ENCODE peak calls at places on chromosomes 12 and 14, in seven cellular contexts. One of them, this sample, is unnamed.

GRCh38 chr14:81343166-81343565 is 57.0 kb downstream of the STON2 start:
- DNase-seq in lower leg skin: no peak
- DNase-seq in WTC11: no peak
- DNase-seq in epithelial cell of esophagus: no peak
- DNase-seq in Panc1: no peak
- DNase-seq in adrenal gland: no peak
- DNase-seq in esophagus squamous epithelium: no peak
- DNase-seq in this sample: no peak

GRCh38 chr12:77407951-77408350 is 342.6 kb upstream of the E2F7 start:
- DNase-seq in lower leg skin: no peak
- DNase-seq in WTC11: no peak
- DNase-seq in epithelial cell of esophagus: no peak
- DNase-seq in Panc1: no peak
- DNase-seq in adrenal gland: no peak
- DNase-seq in esophagus squamous epithelium: no peak
- DNase-seq in this sample: no peak

GRCh38 chr12:119334459-119335170 is at the start of gene CCDC60:
- DNase-seq in lower leg skin: peak; percentile 78
- DNase-seq in WTC11: peak; percentile 94
- DNase-seq in epithelial cell of esophagus: peak; percentile 5
- DNase-seq in Panc1: no peak
- DNase-seq in adrenal gland: peak; percentile 1
- DNase-seq in esophagus squamous epithelium: no peak
- DNase-seq in this sample: no peak

GRCh38 chr12:56206373-56207166 is 15.2 kb downstream of the RNF41 start:
- DNase-seq in lower leg skin: no peak
- DNase-seq in WTC11: peak; percentile 83
- DNase-seq in epithelial cell of esophagus: peak; percentile 63
- DNase-seq in Panc1: no peak
- DNase-seq in adrenal gland: peak; percentile 76
- DNase-seq in esophagus squamous epithelium: no peak
- DNase-seq in this sample: no peak

GRCh38 chr12:29691146-29691854 is 92.4 kb downstream of the TMTC1 start:
- DNase-seq in lower leg skin: no peak
- DNase-seq in WTC11: peak; percentile 23
- DNase-seq in epithelial cell of esophagus: peak; percentile 44
- DNase-seq in Panc1: no peak
- DNase-seq in adrenal gland: no peak
- DNase-seq in esophagus squamous epithelium: no peak
- DNase-seq in this sample: no peak

GRCh38 chr14:68283378-68284123 is 464.0 kb downstream of the RAD51B start:
- DNase-seq in lower leg skin: peak; percentile 87
- DNase-seq in WTC11: no peak
- DNase-seq in epithelial cell of esophagus: no peak
- DNase-seq in Panc1: no peak
- DNase-seq in adrenal gland: peak; percentile 21
- DNase-seq in esophagus squamous epithelium: no peak
- DNase-seq in this sample: peak; percentile 42

GRCh38 chr12:96719671-96720362 is 187.2 kb upstream of the NEDD1 start:
- DNase-seq in lower leg skin: no peak
- DNase-seq in WTC11: no peak
- DNase-seq in epithelial cell of esophagus: peak; percentile 18
- DNase-seq in Panc1: no peak
- DNase-seq in adrenal gland: no peak
- DNase-seq in esophagus squamous epithelium: no peak
- DNase-seq in this sample: peak; percentile 60

GRCh38 chr12:128382946-128383739 is 116.2 kb downstream of the TMEM132C start:
- DNase-seq in lower leg skin: peak; percentile 59
- DNase-seq in WTC11: no peak
- DNase-seq in epithelial cell of esophagus: no peak
- DNase-seq in Panc1: no peak
- DNase-seq in adrenal gland: no peak
- DNase-seq in esophagus squamous epithelium: no peak
- DNase-seq in this sample: no peak

GRCh38 chr12:29035112-29035511 is 114.0 kb upstream of the FAR2 start:
- DNase-seq in lower leg skin: no peak
- DNase-seq in WTC11: no peak
- DNase-seq in epithelial cell of esophagus: peak; percentile 68
- DNase-seq in Panc1: no peak
- DNase-seq in adrenal gland: no peak
- DNase-seq in esophagus squamous epithelium: no peak
- DNase-seq in this sample: no peak

GRCh38 chr12:132560421-132560830 is 50.0 kb downstream of the LRCOL1 start:
- DNase-seq in lower leg skin: no peak
- DNase-seq in WTC11: peak; percentile 49
- DNase-seq in epithelial cell of esophagus: peak; percentile 47
- DNase-seq in Panc1: no peak
- DNase-seq in adrenal gland: no peak
- DNase-seq in esophagus squamous epithelium: no peak
- DNase-seq in this sample: peak; percentile 77

GRCh38 chr14:93160353-93160801 is 24.3 kb downstream of the MOAP1 start:
- DNase-seq in lower leg skin: no peak
- DNase-seq in WTC11: peak; percentile 29
- DNase-seq in epithelial cell of esophagus: peak; percentile 40
- DNase-seq in Panc1: no peak
- DNase-seq in adrenal gland: peak; percentile 43
- DNase-seq in esophagus squamous epithelium: no peak
- DNase-seq in this sample: no peak

GRCh38 chr12:19158909-19159308 is 29.4 kb downstream of the PLEKHA5 start:
- DNase-seq in lower leg skin: no peak
- DNase-seq in WTC11: no peak
- DNase-seq in epithelial cell of esophagus: no peak
- DNase-seq in Panc1: no peak
- DNase-seq in adrenal gland: no peak
- DNase-seq in esophagus squamous epithelium: no peak
- DNase-seq in this sample: no peak

GRCh38 chr14:62428429-62429203 is 616.6 kb downstream of the KCNH5 start:
- DNase-seq in lower leg skin: no peak
- DNase-seq in WTC11: no peak
- DNase-seq in epithelial cell of esophagus: peak; percentile 81
- DNase-seq in Panc1: no peak
- DNase-seq in adrenal gland: no peak
- DNase-seq in esophagus squamous epithelium: no peak
- DNase-seq in this sample: no peak

GRCh38 chr14:36344211-36344610 is 23.8 kb upstream of the MBIP start:
- DNase-seq in lower leg skin: no peak
- DNase-seq in WTC11: no peak
- DNase-seq in epithelial cell of esophagus: no peak
- DNase-seq in Panc1: no peak
- DNase-seq in adrenal gland: no peak
- DNase-seq in esophagus squamous epithelium: no peak
- DNase-seq in this sample: no peak

GRCh38 chr14:60485057-60485599 is 735 bp downstream of the C14orf39 start:
- DNase-seq in lower leg skin: no peak
- DNase-seq in WTC11: no peak
- DNase-seq in epithelial cell of esophagus: no peak
- DNase-seq in Panc1: no peak
- DNase-seq in adrenal gland: no peak
- DNase-seq in esophagus squamous epithelium: no peak
- DNase-seq in this sample: no peak

GRCh38 chr12:16165506-16165905 is 112.0 kb downstream of the SLC15A5 start:
- DNase-seq in lower leg skin: no peak
- DNase-seq in WTC11: peak; percentile 26
- DNase-seq in epithelial cell of esophagus: peak; percentile 64
- DNase-seq in Panc1: no peak
- DNase-seq in adrenal gland: peak; percentile 59
- DNase-seq in esophagus squamous epithelium: no peak
- DNase-seq in this sample: peak; percentile 19

GRCh38 chr14:70073924-70074566 is 114.7 kb downstream of the SLC8A3 start:
- DNase-seq in lower leg skin: no peak
- DNase-seq in WTC11: peak; percentile 80
- DNase-seq in epithelial cell of esophagus: peak; percentile 89
- DNase-seq in Panc1: peak; percentile 33
- DNase-seq in adrenal gland: peak; percentile 77
- DNase-seq in esophagus squamous epithelium: no peak
- DNase-seq in this sample: peak; percentile 75

GRCh38 chr12:51335931-51336330 is 10.5 kb downstream of the CELA1 start:
- DNase-seq in lower leg skin: no peak
- DNase-seq in WTC11: no peak
- DNase-seq in epithelial cell of esophagus: no peak
- DNase-seq in Panc1: no peak
- DNase-seq in adrenal gland: no peak
- DNase-seq in esophagus squamous epithelium: no peak
- DNase-seq in this sample: no peak

GRCh38 chr12:69994593-69995222 is 169.7 kb downstream of the MYRFL start:
- DNase-seq in lower leg skin: no peak
- DNase-seq in WTC11: no peak
- DNase-seq in epithelial cell of esophagus: no peak
- DNase-seq in Panc1: no peak
- DNase-seq in adrenal gland: peak; percentile 91
- DNase-seq in esophagus squamous epithelium: no peak
- DNase-seq in this sample: no peak

GRCh38 chr12:125330645-125331341 is 265.6 kb downstream of the AACS start:
- DNase-seq in lower leg skin: peak; percentile 88
- DNase-seq in WTC11: peak; percentile 94
- DNase-seq in epithelial cell of esophagus: peak; percentile 20
- DNase-seq in Panc1: no peak
- DNase-seq in adrenal gland: peak; percentile 49
- DNase-seq in esophagus squamous epithelium: no peak
- DNase-seq in this sample: peak; percentile 87

GRCh38 chr12:123808167-123808566 is 46.1 kb downstream of the DNAH10 start:
- DNase-seq in lower leg skin: no peak
- DNase-seq in WTC11: peak; percentile 40
- DNase-seq in epithelial cell of esophagus: peak; percentile 14
- DNase-seq in Panc1: no peak
- DNase-seq in adrenal gland: peak; percentile 7
- DNase-seq in esophagus squamous epithelium: no peak
- DNase-seq in this sample: no peak

GRCh38 chr12:23528316-23528715 is 421.2 kb downstream of the SOX5 start:
- DNase-seq in lower leg skin: no peak
- DNase-seq in WTC11: no peak
- DNase-seq in epithelial cell of esophagus: peak; percentile 41
- DNase-seq in Panc1: no peak
- DNase-seq in adrenal gland: no peak
- DNase-seq in esophagus squamous epithelium: no peak
- DNase-seq in this sample: no peak

GRCh38 chr12:57842342-57843294 is 3.9 kb downstream of the CTDSP2 start:
- DNase-seq in lower leg skin: no peak
- DNase-seq in WTC11: peak; percentile 57
- DNase-seq in epithelial cell of esophagus: no peak
- DNase-seq in Panc1: no peak
- DNase-seq in adrenal gland: no peak
- DNase-seq in esophagus squamous epithelium: no peak
- DNase-seq in this sample: no peak

GRCh38 chr14:30132201-30132600 is 204.6 kb upstream of the PRKD1 start:
- DNase-seq in lower leg skin: no peak
- DNase-seq in WTC11: no peak
- DNase-seq in epithelial cell of esophagus: no peak
- DNase-seq in Panc1: no peak
- DNase-seq in adrenal gland: no peak
- DNase-seq in esophagus squamous epithelium: no peak
- DNase-seq in this sample: no peak

GRCh38 chr14:55699131-55700057 is 119.4 kb downstream of the KTN1 start:
- DNase-seq in lower leg skin: no peak
- DNase-seq in WTC11: no peak
- DNase-seq in epithelial cell of esophagus: peak; percentile 69
- DNase-seq in Panc1: no peak
- DNase-seq in adrenal gland: peak; percentile 17
- DNase-seq in esophagus squamous epithelium: no peak
- DNase-seq in this sample: no peak
- TF ChIP-seq CTCF in lower leg skin: no peak
- TF ChIP-seq CTCF in WTC11: no peak
- TF ChIP-seq CTCF in epithelial cell of esophagus: no peak
- TF ChIP-seq CTCF in Panc1: no peak
- TF ChIP-seq CTCF in adrenal gland: no peak
- TF ChIP-seq CTCF in esophagus squamous epithelium: no peak
- TF ChIP-seq CTCF in this sample: no peak

GRCh38 chr12:116633515-116633914 is 74.3 kb downstream of the MAP1LC3B2 start:
- DNase-seq in lower leg skin: no peak
- DNase-seq in WTC11: no peak
- DNase-seq in epithelial cell of esophagus: no peak
- DNase-seq in Panc1: no peak
- DNase-seq in adrenal gland: no peak
- DNase-seq in esophagus squamous epithelium: no peak
- DNase-seq in this sample: no peak
- TF ChIP-seq CTCF in lower leg skin: no peak
- TF ChIP-seq CTCF in WTC11: no peak
- TF ChIP-seq CTCF in epithelial cell of esophagus: no peak
- TF ChIP-seq CTCF in Panc1: no peak
- TF ChIP-seq CTCF in adrenal gland: no peak
- TF ChIP-seq CTCF in esophagus squamous epithelium: no peak
- TF ChIP-seq CTCF in this sample: no peak

DNA sequence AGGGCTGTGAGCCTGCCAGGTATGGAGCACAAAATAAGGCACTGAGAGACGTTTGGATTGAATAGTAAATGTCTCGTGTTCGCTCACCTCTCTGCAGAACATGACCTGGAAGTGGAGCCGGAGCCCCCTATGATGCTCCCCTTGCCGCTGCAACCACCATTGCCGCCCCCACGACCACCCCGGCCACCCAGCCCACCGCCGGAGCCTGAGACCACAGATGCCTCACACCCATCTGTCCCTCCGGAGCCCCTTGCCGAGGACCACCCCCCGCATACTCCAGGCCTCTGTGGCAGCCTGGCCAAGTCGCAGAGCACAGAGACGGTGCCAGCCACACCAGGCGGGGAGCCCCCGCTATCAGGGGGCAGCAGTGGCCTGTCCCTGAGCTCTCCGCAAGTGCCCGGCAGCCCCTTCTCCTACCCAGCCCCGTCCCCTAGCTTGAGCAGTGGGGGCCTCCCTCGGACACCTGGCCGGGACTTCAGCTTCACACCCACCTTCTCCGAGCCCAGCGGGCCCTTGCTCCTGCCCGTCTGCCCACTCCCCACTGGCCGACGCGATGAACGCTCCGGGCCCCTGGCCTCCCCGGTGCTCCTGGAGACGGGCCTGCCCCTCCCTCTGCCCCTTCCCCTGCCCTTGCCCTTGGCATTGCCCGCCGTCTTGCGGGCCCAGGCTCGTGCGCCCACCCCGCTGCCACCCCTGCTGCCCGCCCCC is 18.7 kb downstream of the SETD1B start:
- DNase-seq in lower leg skin: no peak
- DNase-seq in WTC11: no peak
- DNase-seq in epithelial cell of esophagus: no peak
- DNase-seq in Panc1: no peak
- DNase-seq in adrenal gland: no peak
- DNase-seq in esophagus squamous epithelium: no peak
- DNase-seq in this sample: no peak
- TF ChIP-seq CTCF in lower leg skin: no peak
- TF ChIP-seq CTCF in WTC11: no peak
- TF ChIP-seq CTCF in epithelial cell of esophagus: no peak
- TF ChIP-seq CTCF in Panc1: no peak
- TF ChIP-seq CTCF in adrenal gland: no peak
- TF ChIP-seq CTCF in esophagus squamous epithelium: no peak
- TF ChIP-seq CTCF in this sample: no peak

GRCh38 chr14:101496779-101497420 is 64.4 kb upstream of the DIO3 start:
- DNase-seq in lower leg skin: peak; percentile 53
- DNase-seq in WTC11: no peak
- DNase-seq in epithelial cell of esophagus: no peak
- DNase-seq in Panc1: no peak
- DNase-seq in adrenal gland: no peak
- DNase-seq in esophagus squamous epithelium: no peak
- DNase-seq in this sample: no peak
- TF ChIP-seq CTCF in lower leg skin: no peak
- TF ChIP-seq CTCF in WTC11: no peak
- TF ChIP-seq CTCF in epithelial cell of esophagus: no peak
- TF ChIP-seq CTCF in Panc1: no peak
- TF ChIP-seq CTCF in adrenal gland: no peak
- TF ChIP-seq CTCF in esophagus squamous epithelium: no peak
- TF ChIP-seq CTCF in this sample: no peak